ENCODE peak calls at places on chromosomes 5 and 9, in eight cellular contexts. T, M, V, D, S, I, Q and W are unnamed samples.

GRCh38 chr9:127049044-127049443 is 73.4 kb downstream of the ANGPTL2 start:
- DNase-seq in D (peak), M (no peak), S (no peak), I (no peak), T (peak), Q (peak), V (no peak), W (no peak)

GRCh38 chr5:81187885-81188284 is 45.2 kb upstream of the CKMT2 start:
- DNase-seq in M (no peak), T (no peak), S (no peak), D (no peak), V (no peak), Q (no peak), I (peak), W (peak)

GRCh38 chr5:139692605-139693340 is 44.6 kb downstream of the CXXC5 start:
- DNase-seq in S (no peak), I (no peak), T (no peak), M (no peak), D (no peak), Q (no peak), V (no peak), W (no peak)

GRCh38 chr5:179357036-179357435 is 11.8 kb upstream of the ADAMTS2 start:
- DNase-seq in S (no peak), V (no peak), M (no peak), T (no peak), D (no peak), Q (no peak), I (no peak), W (no peak)

GRCh38 chr9:89461302-89461701 is 36.6 kb downstream of the SEMA4D start:
- DNase-seq in Q (peak), D (peak), T (no peak), M (no peak), S (no peak), I (no peak), V (no peak), W (no peak)

GRCh38 chr5:76007904-76008303 is 75.3 kb upstream of the SV2C start:
- DNase-seq in I (no peak), V (no peak), T (no peak), D (no peak), S (no peak), M (no peak), Q (no peak), W (no peak)

GRCh38 chr9:36050472-36050871 is 13.8 kb downstream of the RECK start:
- DNase-seq in Q (no peak), D (no peak), T (no peak), M (no peak), I (no peak), V (no peak), S (no peak), W (no peak)

GRCh38 chr5:54885636-54886035 is 99.8 kb downstream of the ESM1 start:
- DNase-seq in I (no peak), D (no peak), T (no peak), M (no peak), Q (no peak), V (no peak), S (no peak), W (no peak)

GRCh38 chr9:110745656-110746055 is 77.1 kb downstream of the MUSK start:
- DNase-seq in S (no peak), I (no peak), T (no peak), V (no peak), Q (peak), D (no peak), M (no peak), W (no peak)

GRCh38 chr5:102611312-102611711 is 112.5 kb upstream of the SLCO6A1 start:
- DNase-seq in T (no peak), I (no peak), V (no peak), M (no peak), D (no peak), Q (no peak), S (no peak), W (no peak)

GRCh38 chr5:133533541-133533940 is 78.8 kb downstream of the FSTL4 start:
- DNase-seq in D (no peak), M (no peak), S (no peak), T (no peak), I (no peak), Q (no peak), V (no peak), W (no peak)

GRCh38 chr5:139752506-139753350 is 42.9 kb upstream of the PSD2 start:
- DNase-seq in D (peak), S (no peak), T (no peak), M (no peak), V (peak), Q (peak), I (no peak), W (no peak)

GRCh38 chr5:125746936-125747335 is 676.3 kb upstream of the GRAMD2B start:
- DNase-seq in T (no peak), D (no peak), I (no peak), M (no peak), S (no peak), V (no peak), Q (no peak), W (no peak)

GRCh38 chr9:95762322-95762721 is 113.2 kb upstream of the ERCC6L2 start:
- DNase-seq in M (no peak), Q (no peak), T (no peak), V (no peak), D (peak), S (no peak), I (no peak), W (no peak)

GRCh38 chr5:139108056-139108811 is 89.9 kb downstream of the SIL1 start:
- DNase-seq in M (no peak), T (no peak), V (peak), S (no peak), D (no peak), I (no peak), Q (no peak), W (no peak)

GRCh38 chr9:134991808-134992754 is 74.4 kb upstream of the FCN1 start:
- DNase-seq in I (no peak), S (no peak), M (no peak), D (no peak), T (no peak), Q (no peak), V (no peak), W (no peak)

GRCh38 chr9:35932732-35933131 is 23.4 kb downstream of the SPAAR start:
- DNase-seq in I (no peak), D (no peak), T (no peak), Q (no peak), S (no peak), V (no peak), M (no peak), W (no peak)